ENCODE peak calls at places on chromosomes 3 and 15, in four cellular contexts. F is neuronal stem cell, V is psoas muscle, X is upper lobe of right lung. I is an unnamed sample. For H3K27me3 and H3K36me3, the result is how much of the 10 kb centered on the place peaks cover.

GRCh38 chr15:41655716-41656115 is 4.5 kb upstream of the MGA start:
- DNase-seq in V (no peak), X (no peak), F (no peak), I (no peak)

GRCh38 chr15:67927501-67928156 is 87.8 kb upstream of the RNU6-1 start:
- DNase-seq in X (peak), F (no peak), V (no peak), I (no peak)

GRCh38 chr3:112327371-112327951 is 5.5 kb upstream of the CD200 start:
- DNase-seq in X (no peak), F (no peak), V (no peak), I (peak)

GRCh38 chr15:39273805-39274411 is 307.0 kb upstream of the THBS1 start:
- DNase-seq in V (no peak), X (no peak), F (no peak), I (no peak)

GRCh38 chr3:17238029-17238428 is 353.3 kb downstream of the PLCL2 start:
- DNase-seq in V (no peak), F (no peak), X (no peak), I (no peak)

GRCh38 chr15:49815937-49816336 is 195.1 kb downstream of the DTWD1 start:
- DNase-seq in F (no peak), V (no peak), X (no peak), I (no peak)

GRCh38 chr3:133376805-133377204 is 23.1 kb upstream of the BFSP2 start:
- DNase-seq in X (no peak), V (no peak), F (no peak), I (peak)

GRCh38 chr3:155846119-155846518 is 8.1 kb downstream of the SLC33A1 start:
- DNase-seq in F (no peak), X (no peak), V (no peak), I (no peak)

GRCh38 chr3:192864943-192865342 is 52.7 kb downstream of the MB21D2 start:
- DNase-seq in V (no peak), F (no peak), X (no peak), I (no peak)

GRCh38 chr3:168249048-168249538 is 153.4 kb upstream of the GOLIM4 start:
- DNase-seq in F (no peak), V (no peak), X (no peak), I (peak)

GRCh38 chr15:69451951-69452701 is 492 bp upstream of the RPLP1 start:
- DNase-seq in V (peak), F (no peak), X (no peak), I (peak)

GRCh38 chr3:193974591-193974990 is 161.4 kb upstream of the HES1 start:
- DNase-seq in V (no peak), X (no peak), F (peak), I (no peak)

GRCh38 chr15:26050979-26051378 is 187.9 kb upstream of the ATP10A start:
- DNase-seq in F (no peak), V (no peak), X (no peak), I (no peak)

GRCh38 chr3:141147657-141148056 is 84.0 kb upstream of the PXYLP1 start:
- DNase-seq in V (no peak), X (no peak), F (no peak), I (no peak)

GRCh38 chr3:160473978-160474377 is 24.4 kb upstream of the TRIM59 start:
- DNase-seq in X (no peak), V (no peak), F (no peak), I (no peak)

GRCh38 chr3:107431298-107432012 is 54.2 kb downstream of the CCDC54 start:
- DNase-seq in X (peak), F (peak), V (peak), I (peak)

GRCh38 chr15:71109890-71110289 is 5.4 kb upstream of the THSD4 start:
- DNase-seq in X (no peak), F (no peak), V (no peak), I (no peak)

GRCh38 chr15:77571181-77571580 is 61.5 kb downstream of the LINGO1 start:
- DNase-seq in X (no peak), F (no peak), V (no peak), I (no peak)

GRCh38 chr3:126665221-126665936 is 10.5 kb upstream of the TXNRD3 start:
- DNase-seq in F (no peak), X (no peak), V (no peak), I (no peak)

GRCh38 chr15:65375871-65376552 is 1.8 kb downstream of the IGDCC3 start:
- DNase-seq in F (no peak), V (no peak), X (peak), I (no peak)

GRCh38 chr15:70132148-70132547 is 34.4 kb upstream of the TLE3 start:
- DNase-seq in V (no peak), F (no peak), X (no peak), I (no peak)

GRCh38 chr3:75059120-75059519 is 444.7 kb upstream of the CNTN3 start:
- DNase-seq in X (no peak), V (no peak), F (no peak), I (no peak)

GRCh38 chr3:14480207-14481017 is 59.7 kb downstream of the GRIP2 start:
- DNase-seq in F (no peak), X (no peak), V (peak), I (peak)

GRCh38 chr15:30043211-30043655 is 39.5 kb upstream of the GOLGA8J start:
- DNase-seq in X (no peak), F (no peak), V (no peak), I (no peak)

GRCh38 chr3:43223670-43224364 is 62.5 kb upstream of the SNRK start:
- DNase-seq in X (no peak), F (no peak), V (no peak), I (no peak)

GRCh38 chr3:179067839-179068238 is 3.8 kb downstream of the ZMAT3 start:
- DNase-seq in F (no peak), V (no peak), X (no peak), I (no peak)

GRCh38 chr3:58237238-58237939 is at the start of gene ABHD6:
- DNase-seq in F (peak), V (peak), X (peak), I (peak)

GRCh38 chr3:16994842-16995535 is 110.2 kb downstream of the PLCL2 start:
- DNase-seq in V (no peak), X (no peak), F (no peak), I (no peak)

GRCh38 chr3:42552830-42553229 is 28.9 kb downstream of the SEC22C start:
- DNase-seq in X (no peak), F (no peak), V (no peak), I (no peak)

GRCh38 chr3:127678315-127678599 is 5.5 kb downstream of the ABTB1 start:
- DNase-seq in V (no peak), F (no peak), X (peak), I (no peak)

GRCh38 chr3:31895471-31895870 is 85.6 kb downstream of the OSBPL10 start:
- DNase-seq in V (no peak), X (no peak), F (no peak), I (no peak)

GRCh38 chr15:89492111-89492641 is 4.2 kb downstream of the RHCG start:
- DNase-seq in V (no peak), X (no peak), F (no peak), I (peak)
- H3K27me3 ChIP-seq in V (half or more), X (under half), F (half or more), I (under half)

DNA sequence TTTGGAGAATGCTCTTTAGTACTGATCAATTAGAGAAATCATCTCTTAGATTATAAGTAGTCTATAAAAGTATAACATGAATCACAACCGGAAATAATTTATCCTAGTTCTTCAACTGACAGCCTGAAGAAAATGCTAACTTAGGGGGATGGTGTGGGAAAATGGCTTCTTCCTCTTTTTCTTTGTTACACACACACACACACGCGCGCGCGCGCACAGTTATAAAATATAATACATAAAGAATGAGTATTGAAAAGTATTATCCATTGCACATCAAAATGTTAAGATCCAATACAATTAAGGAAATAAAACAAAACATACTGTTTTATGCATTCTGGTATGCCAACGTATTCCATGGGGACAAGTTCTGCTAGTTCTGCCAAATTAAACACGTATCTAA is 11.3 kb upstream of the GTF2A2 start:
- DNase-seq in V (no peak), X (no peak), F (no peak), I (no peak)
- H3K36me3 ChIP-seq in V (under half), X (half or more), F (under half), I (half or more)

GRCh38 chr15:31465083-31465955 is 138.7 kb downstream of the KLF13 start:
- DNase-seq in V (no peak), X (peak), F (no peak), I (no peak)
- H3K4me3 ChIP-seq in V (no peak), X (no peak), F (no peak), I (no peak)

DNA sequence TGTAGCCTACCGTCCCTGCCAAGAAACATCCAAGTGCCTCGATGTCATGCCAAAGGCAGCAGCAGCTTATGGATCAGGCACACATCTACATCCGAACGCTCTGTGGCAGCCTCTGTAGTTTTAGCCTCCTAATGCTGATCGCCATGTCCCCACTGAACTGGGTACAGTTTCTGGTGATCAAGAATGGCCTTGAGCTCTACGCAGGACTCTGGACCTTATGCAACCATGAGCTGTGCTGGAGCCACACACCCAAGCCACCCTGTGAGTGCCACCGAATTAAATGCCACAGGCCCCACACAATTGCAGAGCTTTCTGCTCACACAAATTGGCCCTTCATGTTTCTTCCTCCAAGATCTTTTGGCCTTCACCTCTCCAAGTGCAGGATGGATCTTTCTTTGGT is 543 bp downstream of the TMEM202 start:
- DNase-seq in X (no peak), F (no peak), V (no peak), I (no peak)
- H3K27me3 ChIP-seq in X (under half), F (under half), V (under half), I (half or more)

GRCh38 chr15:56886878-56887781 is 31.3 kb upstream of the TCF12 start:
- DNase-seq in V (peak), X (peak), F (peak), I (peak)
- H3K36me3 ChIP-seq in V (under half), X (under half), F (under half), I (under half)

DNA sequence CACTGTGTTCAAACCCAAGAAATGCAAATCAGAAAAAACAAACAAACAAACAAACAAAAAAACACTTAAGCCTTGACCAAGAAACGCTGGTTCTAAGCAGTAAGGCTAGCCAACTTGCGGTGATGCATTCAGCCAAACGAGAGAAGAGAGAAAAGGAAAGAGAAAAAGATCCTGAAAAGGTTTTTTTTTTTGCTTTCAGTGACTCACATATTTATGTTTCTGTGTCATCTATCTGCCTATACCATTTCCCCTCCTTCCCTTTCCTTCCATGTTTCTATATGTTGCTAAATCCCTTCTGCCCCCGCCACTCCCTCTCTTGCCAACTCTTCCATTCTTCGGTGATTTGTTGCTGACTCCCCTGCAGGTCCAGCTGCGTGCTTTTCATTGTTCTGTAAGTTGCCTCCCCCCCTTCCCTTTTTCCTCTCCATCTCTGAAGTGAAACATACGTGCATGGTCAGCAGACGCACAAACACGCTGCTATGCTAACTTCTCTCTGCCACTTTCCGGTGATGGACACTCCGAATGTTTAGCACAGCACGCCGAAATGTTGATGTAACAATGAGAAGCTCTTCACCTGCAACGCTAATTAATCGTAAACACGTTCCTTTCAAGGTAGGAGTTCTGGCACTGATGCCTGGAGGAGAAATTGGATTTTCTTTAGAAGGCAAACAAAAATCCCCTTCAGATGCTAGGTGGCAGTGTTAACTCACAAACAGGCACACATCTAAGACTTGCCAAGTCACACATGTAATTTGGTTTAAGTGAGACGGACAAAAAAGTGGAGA is 154.5 kb downstream of the TUSC7 start:
- DNase-seq in X (no peak), V (no peak), F (peak), I (peak)
- H3K4me3 ChIP-seq in X (peak), V (peak), F (peak), I (peak)

GRCh38 chr15:95346856-95347255 is 983.6 kb upstream of the NR2F2 start:
- DNase-seq in F (no peak), X (no peak), V (no peak), I (no peak)

GRCh38 chr15:95350908-95351307 is 979.6 kb upstream of the NR2F2 start:
- DNase-seq in X (no peak), V (no peak), F (no peak), I (no peak)

GRCh38 chr15:95345867-95346266 is 984.6 kb upstream of the NR2F2 start:
- DNase-seq in V (no peak), X (no peak), F (no peak), I (no peak)

GRCh38 chr15:95347846-95348245 is 982.7 kb upstream of the NR2F2 start:
- DNase-seq in F (no peak), X (no peak), V (no peak), I (no peak)
- H3K27me3 ChIP-seq in F (under half), X (under half), V (under half), I (under half)

GRCh38 chr15:62922514-62922913 is 120.0 kb upstream of the TPM1 start:
- DNase-seq in X (no peak), V (no peak), F (no peak), I (no peak)

GRCh38 chr15:62925875-62926274 is 116.7 kb upstream of the TPM1 start:
- DNase-seq in X (no peak), F (no peak), V (no peak), I (no peak)

GRCh38 chr15:62920569-62921502 is 121.7 kb upstream of the TPM1 start:
- DNase-seq in X (no peak), F (no peak), V (no peak), I (no peak)
- H3K36me3 ChIP-seq in X (under half), F (under half), V (under half), I (under half)

GRCh38 chr15:46365612-46366011 is 730.8 kb downstream of the SQOR start:
- DNase-seq in F (no peak), V (peak), X (no peak), I (no peak)
- H3K4me3 ChIP-seq in F (no peak), V (no peak), X (no peak), I (no peak)

GRCh38 chr3:130565224-130565623 is 48.2 kb downstream of the COL6A6 start:
- DNase-seq in X (no peak), V (no peak), F (no peak), I (no peak)
- H3K27me3 ChIP-seq in X (under half), V (under half), F (under half), I (under half)